ENCODE peak calls at places on chromosomes 12 and 14, in eight cellular contexts. L is endothelial cell of umbilical vein, U is IMR-90, X is breast epithelium, Q is right lobe of liver, I is HCT116, P is ovary, B is adrenal gland. A is an unnamed sample. For H3K4me1, the result is how much of the 10 kb centered on the place peaks cover.

GRCh38 chr12:32047846-32048245 is 58.8 kb upstream of the BICD1 start:
- DNase-seq in L (no peak), U (no peak), X (no peak), Q (no peak), I (no peak), P (no peak), B (no peak), A (no peak)

GRCh38 chr14:59576332-59577294 is at the start of gene CCDC175:
- DNase-seq in L (peak), U (peak), X (no peak), Q (peak), I (peak), P (peak), B (peak), A (peak)

GRCh38 chr14:70188608-70189540 is at the start of gene SLC8A3:
- DNase-seq in L (peak), U (peak), X (no peak), Q (peak), I (no peak), P (no peak), B (peak), A (peak)

GRCh38 chr12:66188584-66189475 is at the start of gene IRAK3:
- DNase-seq in L (peak), U (peak), X (peak), Q (peak), I (no peak), P (peak), B (peak), A (peak)

GRCh38 chr12:12723681-12724420 is 6.7 kb downstream of the CDKN1B start:
- DNase-seq in L (peak), U (peak), X (no peak), Q (peak), I (no peak), P (peak), B (no peak), A (peak)

GRCh38 chr14:65238456-65238855 is 136.1 kb upstream of the MAX start:
- DNase-seq in L (peak), U (peak), X (no peak), Q (no peak), I (no peak), P (peak), B (peak), A (no peak)

GRCh38 chr14:36443374-36443773 is 76.7 kb downstream of the NKX2-1 start:
- DNase-seq in L (no peak), U (no peak), X (no peak), Q (no peak), I (no peak), P (no peak), B (no peak), A (no peak)

GRCh38 chr12:26629864-26630263 is 203.1 kb downstream of the ITPR2 start:
- DNase-seq in L (peak), U (peak), X (no peak), Q (no peak), I (no peak), P (no peak), B (no peak), A (no peak)

GRCh38 chr14:91413547-91414474 is 3.8 kb downstream of the CCDC88C start:
- DNase-seq in L (no peak), U (no peak), X (peak), Q (no peak), I (no peak), P (no peak), B (no peak), A (peak)

GRCh38 chr14:74908861-74909341 is 14.2 kb downstream of the RPS6KL1 start:
- DNase-seq in L (no peak), U (no peak), X (no peak), Q (no peak), I (no peak), P (no peak), B (no peak), A (no peak)

GRCh38 chr14:98014851-98015615 is 1217.9 kb downstream of the VRK1 start:
- DNase-seq in L (no peak), U (no peak), X (no peak), Q (no peak), I (no peak), P (no peak), B (no peak), A (no peak)

GRCh38 chr12:14952295-14952995 is 9.0 kb downstream of the ARHGDIB start:
- DNase-seq in L (peak), U (peak), X (no peak), Q (no peak), I (peak), P (no peak), B (no peak), A (no peak)

GRCh38 chr12:94677778-94678177 is 27.4 kb upstream of the TMCC3 start:
- DNase-seq in L (no peak), U (no peak), X (no peak), Q (no peak), I (no peak), P (no peak), B (no peak), A (no peak)

GRCh38 chr12:57095440-57095839 is 6.5 kb downstream of the NAB2 start:
- DNase-seq in L (no peak), U (no peak), X (no peak), Q (no peak), I (no peak), P (no peak), B (no peak), A (no peak)

GRCh38 chr14:33689680-33690079 is 261.2 kb downstream of the EGLN3 start:
- DNase-seq in L (no peak), U (no peak), X (no peak), Q (no peak), I (no peak), P (no peak), B (no peak), A (no peak)

GRCh38 chr14:103232338-103232808 is 101.7 kb upstream of the EIF5 start:
- DNase-seq in L (no peak), U (no peak), X (no peak), Q (no peak), I (no peak), P (no peak), B (no peak), A (no peak)

GRCh38 chr14:79631276-79631675 is 580.0 kb downstream of the DIO2 start:
- DNase-seq in L (no peak), U (no peak), X (no peak), Q (no peak), I (no peak), P (no peak), B (no peak), A (no peak)

GRCh38 chr12:55955800-55956508 is 9.9 kb downstream of the PMEL start:
- DNase-seq in L (peak), U (peak), X (no peak), Q (no peak), I (peak), P (no peak), B (no peak), A (peak)

GRCh38 chr14:23629204-23629603 is 7.0 kb upstream of the DHRS2 start:
- DNase-seq in L (no peak), U (no peak), X (no peak), Q (no peak), I (no peak), P (no peak), B (no peak), A (no peak)

GRCh38 chr12:10226086-10226485 is 13.4 kb downstream of the GABARAPL1 start:
- DNase-seq in L (no peak), U (no peak), X (no peak), Q (no peak), I (no peak), P (no peak), B (no peak), A (no peak)

GRCh38 chr12:65879878-65880277 is 55.6 kb downstream of the HMGA2 start:
- DNase-seq in L (peak), U (peak), X (no peak), Q (no peak), I (no peak), P (no peak), B (no peak), A (no peak)

DNA sequence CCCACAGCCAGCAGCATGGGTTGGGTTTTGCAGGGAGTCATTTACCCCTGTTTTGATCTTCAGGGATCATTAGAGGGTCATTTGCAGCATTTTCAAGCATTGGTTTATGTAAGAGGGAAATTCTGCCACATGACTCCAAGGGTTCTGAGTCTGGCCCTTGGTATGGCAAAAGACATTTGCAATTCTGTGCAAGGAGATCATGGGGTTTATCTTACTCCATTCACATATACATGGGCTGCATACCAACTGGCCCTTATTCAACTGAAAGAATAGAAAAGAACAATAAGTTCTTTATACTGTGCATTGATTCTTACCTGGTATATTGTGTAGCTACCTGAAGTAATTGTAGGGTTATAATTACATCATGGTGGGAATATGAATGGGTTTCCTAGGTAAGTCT is 13.6 kb downstream of the SIX4 start:
- DNase-seq in L (no peak), U (no peak), X (no peak), Q (no peak), I (no peak), P (no peak), B (no peak), A (no peak)
- TF ChIP-seq POLR2A in L (no peak), U (no peak), X (no peak), Q (no peak), I (no peak), P (no peak), B (no peak), A (no peak)

GRCh38 chr12:69196302-69197288 is 42.8 kb upstream of the CPSF6 start:
- DNase-seq in L (peak), U (peak), X (no peak), Q (no peak), I (no peak), P (no peak), B (peak), A (no peak)
- TF ChIP-seq CTCF in L (peak), U (peak), X (no peak), Q (peak), I (peak), P (no peak), B (peak), A (peak)

GRCh38 chr12:47277972-47278448 is 198.3 kb upstream of the AMIGO2 start:
- DNase-seq in L (peak), U (peak), X (no peak), Q (no peak), I (peak), P (no peak), B (no peak), A (no peak)
- H3K4me1 ChIP-seq in L (under half), U (under half), X (under half), Q (under half), I (under half), P (under half), B (under half), A (under half)

GRCh38 chr12:22539055-22539454 is 5.3 kb downstream of the C2CD5 start:
- DNase-seq in L (peak), U (no peak), X (no peak), Q (no peak), I (no peak), P (no peak), B (no peak), A (no peak)

GRCh38 chr12:22541496-22541895 is 2.8 kb downstream of the C2CD5 start:
- DNase-seq in L (no peak), U (no peak), X (no peak), Q (no peak), I (no peak), P (no peak), B (no peak), A (no peak)

GRCh38 chr12:22538336-22538735 is 6.0 kb downstream of the C2CD5 start:
- DNase-seq in L (no peak), U (peak), X (no peak), Q (no peak), I (no peak), P (no peak), B (no peak), A (no peak)

GRCh38 chr12:22543246-22544037 is 900 bp downstream of the C2CD5 start:
- DNase-seq in L (peak), U (peak), X (peak), Q (peak), I (no peak), P (peak), B (peak), A (peak)

GRCh38 chr12:22544038-22544979 is at the start of gene C2CD5:
- DNase-seq in L (peak), U (peak), X (peak), Q (peak), I (peak), P (peak), B (peak), A (peak)
- TF ChIP-seq POLR2A in L (peak), U (peak), X (peak), Q (peak), I (no peak), P (peak), B (peak), A (peak)

DNA sequence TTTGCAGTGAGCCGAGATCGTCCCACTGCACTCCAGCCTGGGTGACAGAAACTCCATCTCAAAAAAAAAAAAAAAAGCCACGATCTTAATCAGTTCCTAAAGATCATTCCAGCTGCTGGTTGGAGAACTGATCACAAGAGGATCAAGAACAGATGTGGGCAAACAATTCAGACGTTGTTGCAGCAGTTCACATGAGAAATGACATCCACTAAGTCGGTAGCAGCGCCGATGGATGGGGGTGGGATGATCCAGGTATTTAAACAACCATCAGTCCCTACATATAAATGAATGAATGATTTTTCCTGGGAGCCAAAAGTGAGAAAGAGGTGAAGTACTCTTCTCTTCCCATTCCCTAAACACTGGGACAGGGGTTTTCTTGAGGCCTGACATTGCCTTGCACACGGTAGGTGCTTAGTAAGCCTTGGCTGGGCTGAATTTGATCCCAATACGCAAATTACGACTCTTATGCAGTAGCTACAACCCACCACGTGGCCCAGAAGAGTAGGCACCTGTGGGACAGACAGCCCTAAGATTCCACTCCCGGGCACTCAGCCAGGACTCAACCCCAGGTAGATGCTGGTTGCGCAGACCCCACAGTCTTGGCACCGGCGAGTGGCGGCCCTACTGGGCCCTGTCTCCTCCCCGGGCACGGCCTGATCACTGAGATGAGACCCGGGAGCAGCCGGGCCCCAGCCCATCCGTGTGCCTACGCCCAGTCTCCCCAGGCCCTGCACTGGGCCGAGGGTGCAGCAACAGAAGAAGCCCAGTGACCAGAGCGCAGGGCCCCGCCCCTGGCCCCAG is 565 bp downstream of the SPRYD3 start:
- DNase-seq in L (no peak), U (peak), X (no peak), Q (no peak), I (no peak), P (no peak), B (peak), A (peak)
- TF ChIP-seq CTCF in L (no peak), U (no peak), X (no peak), Q (no peak), I (no peak), P (no peak), B (no peak), A (no peak)

DNA sequence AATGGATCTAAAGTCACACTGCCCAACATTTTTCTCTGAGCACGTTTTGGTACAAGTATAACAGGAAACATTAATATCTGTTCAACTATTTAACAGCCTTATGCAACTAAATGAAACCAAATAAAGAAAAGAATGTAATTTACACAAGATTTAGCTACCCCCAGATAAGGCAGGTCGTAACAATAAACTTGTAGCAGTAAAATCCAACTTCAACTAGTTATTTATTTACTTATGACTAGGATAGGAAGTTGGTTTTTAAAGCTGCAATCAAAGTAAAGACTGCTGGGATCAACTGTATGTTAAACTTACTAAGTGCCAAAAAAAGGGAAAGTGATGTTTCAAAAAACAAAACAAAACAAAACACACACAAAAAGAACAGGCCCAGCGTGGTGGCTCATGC is 30.9 kb downstream of the FERMT2 start:
- DNase-seq in L (peak), U (peak), X (no peak), Q (no peak), I (no peak), P (no peak), B (no peak), A (no peak)
- H3K4me1 ChIP-seq in L (under half), U (under half), X (under half), Q (under half), I (under half), P (under half), B (under half), A (under half)

GRCh38 chr14:55103005-55103640 is 25.9 kb upstream of the LGALS3 start:
- DNase-seq in L (peak), U (peak), X (peak), Q (peak), I (peak), P (peak), B (peak), A (peak)
- TF ChIP-seq POLR2A in L (peak), U (no peak), X (peak), Q (no peak), I (no peak), P (no peak), B (no peak), A (peak)

GRCh38 chr14:28375295-28375694 is 391.3 kb upstream of the FOXG1 start:
- DNase-seq in L (peak), U (no peak), X (no peak), Q (no peak), I (no peak), P (no peak), B (no peak), A (no peak)
- TF ChIP-seq CTCF in L (peak), U (no peak), X (no peak), Q (peak), I (no peak), P (no peak), B (no peak), A (no peak)

GRCh38 chr12:52023182-52023975 is 16.6 kb downstream of the TAMALIN start:
- DNase-seq in L (peak), U (peak), X (peak), Q (peak), I (peak), P (peak), B (peak), A (peak)

GRCh38 chr12:52023976-52024688 is 17.4 kb downstream of the TAMALIN start:
- DNase-seq in L (no peak), U (no peak), X (no peak), Q (no peak), I (no peak), P (no peak), B (no peak), A (no peak)

GRCh38 chr12:52020126-52020525 is 13.4 kb downstream of the TAMALIN start:
- DNase-seq in L (no peak), U (no peak), X (no peak), Q (no peak), I (no peak), P (no peak), B (no peak), A (no peak)

GRCh38 chr12:52020539-52021336 is 14.0 kb downstream of the TAMALIN start:
- DNase-seq in L (peak), U (peak), X (no peak), Q (peak), I (no peak), P (no peak), B (peak), A (peak)

GRCh38 chr12:52022841-52023181 is 16.1 kb downstream of the TAMALIN start:
- DNase-seq in L (no peak), U (no peak), X (no peak), Q (no peak), I (no peak), P (no peak), B (no peak), A (peak)
- H3K4me1 ChIP-seq in L (under half), U (under half), X (under half), Q (under half), I (under half), P (under half), B (under half), A (half or more)

DNA sequence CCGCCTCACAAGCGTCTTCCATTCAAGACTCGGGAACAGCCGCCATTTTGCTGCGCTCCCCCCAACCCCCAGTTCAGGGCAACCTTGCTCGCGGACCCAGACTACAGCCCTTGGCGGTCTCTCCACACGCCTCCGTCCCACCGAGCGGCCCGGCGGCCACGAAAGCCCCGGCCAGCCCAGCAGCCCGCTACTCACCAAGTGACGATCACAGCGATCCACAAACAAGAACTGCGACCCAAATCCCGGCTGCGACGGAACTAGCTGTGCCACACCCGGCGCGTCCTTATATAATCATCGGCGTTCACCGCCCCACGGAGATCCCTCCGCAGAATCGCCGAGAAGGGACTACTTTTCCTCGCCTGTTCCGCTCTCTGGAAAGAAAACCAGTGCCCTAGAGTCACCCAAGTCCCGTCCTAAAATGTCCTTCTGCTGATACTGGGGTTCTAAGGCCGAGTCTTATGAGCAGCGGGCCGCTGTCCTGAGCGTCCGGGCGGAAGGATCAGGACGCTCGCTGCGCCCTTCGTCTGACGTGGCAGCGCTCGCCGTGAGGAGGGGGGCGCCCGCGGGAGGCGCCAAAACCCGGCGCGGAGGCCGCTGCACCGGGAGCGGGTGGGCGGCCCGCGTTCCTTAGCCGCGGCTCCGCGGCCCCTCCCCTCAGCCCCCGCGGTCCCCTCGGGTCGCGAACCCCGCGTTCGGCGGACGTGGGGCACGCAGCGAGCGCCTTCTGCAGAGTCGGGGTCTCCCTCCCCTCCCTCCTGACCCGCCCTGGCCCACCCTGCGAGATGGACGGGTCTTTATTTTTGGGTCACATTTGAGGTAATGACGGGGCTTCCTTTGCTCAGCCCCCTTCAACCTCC is at the start of gene UBC:
- DNase-seq in L (peak), U (peak), X (peak), Q (peak), I (peak), P (peak), B (peak), A (peak)
- TF ChIP-seq POLR2A in L (peak), U (peak), X (peak), Q (peak), I (peak), P (peak), B (peak), A (peak)